ENCODE peak calls at places on chromosomes 16 and 17, in four cellular contexts. I is A549, Y is IMR-90, A is K562. E is an unnamed sample.

GRCh38 chr17:16938031-16938430 is 33.9 kb downstream of the TNFRSF13B start:
- DNase-seq in I (no peak), Y (no peak), A (no peak), E (no peak)

GRCh38 chr17:36978810-36979584 is 30.2 kb downstream of the AATF start:
- DNase-seq in I (no peak), Y (no peak), A (no peak), E (no peak)

GRCh38 chr17:33080091-33080490 is 88.4 kb downstream of the SPACA3 start:
- DNase-seq in I (no peak), Y (no peak), A (no peak), E (no peak)

GRCh38 chr17:4161179-4161559 is 18.2 kb downstream of the CYB5D2 start:
- DNase-seq in I (peak), Y (peak), A (peak), E (no peak)

GRCh38 chr17:73393381-73393780 is 81.6 kb upstream of the CDC42EP4 start:
- DNase-seq in I (no peak), Y (no peak), A (no peak), E (no peak)

GRCh38 chr17:47810200-47810821 is 11.3 kb downstream of the OSBPL7 start:
- DNase-seq in I (peak), Y (peak), A (peak), E (no peak)

GRCh38 chr17:2396568-2397246 is 4.2 kb downstream of the MNT start:
- DNase-seq in I (peak), Y (peak), A (peak), E (peak)

GRCh38 chr17:76932402-76933333 is 64.5 kb downstream of the MGAT5B start:
- DNase-seq in I (no peak), Y (no peak), A (no peak), E (no peak)

GRCh38 chr17:28338056-28338768 is 2.7 kb downstream of the TNFAIP1 start:
- DNase-seq in I (no peak), Y (peak), A (no peak), E (no peak)

GRCh38 chr17:21842332-21843317 is 150.3 kb downstream of the KCNJ18 start:
- DNase-seq in I (no peak), Y (no peak), A (no peak), E (no peak)

GRCh38 chr16:71263581-71263980 is 25.6 kb downstream of the CMTR2 start:
- DNase-seq in I (no peak), Y (no peak), A (no peak), E (no peak)

GRCh38 chr17:70552230-70552981 is 383.1 kb downstream of the KCNJ2 start:
- DNase-seq in I (peak), Y (peak), A (peak), E (peak)

GRCh38 chr17:72351365-72351764 is 230.5 kb downstream of the SOX9 start:
- DNase-seq in I (no peak), Y (no peak), A (no peak), E (no peak)

GRCh38 chr17:75031972-75032895 is 14.5 kb downstream of the ATP5PD start:
- DNase-seq in I (peak), Y (peak), A (peak), E (no peak)

GRCh38 chr17:60601443-60602384 is 1.7 kb downstream of the PPM1D start:
- DNase-seq in I (peak), Y (peak), A (peak), E (peak)

GRCh38 chr17:61469949-61470348 is 17.7 kb downstream of the TBX4 start:
- DNase-seq in I (no peak), Y (no peak), A (no peak), E (no peak)

GRCh38 chr16:6091021-6091420 is 993.4 kb upstream of the EEF2KMT start:
- DNase-seq in I (no peak), Y (no peak), A (no peak), E (no peak)

GRCh38 chr16:84220851-84221250 is 19.0 kb downstream of the KCNG4 start:
- DNase-seq in I (no peak), Y (peak), A (no peak), E (no peak)

GRCh38 chr17:70375406-70375805 is 206.1 kb downstream of the KCNJ2 start:
- DNase-seq in I (no peak), Y (no peak), A (no peak), E (no peak)

GRCh38 chr17:78879679-78880186 is 23.3 kb downstream of the CEP295NL start:
- DNase-seq in I (no peak), Y (peak), A (peak), E (no peak)

GRCh38 chr16:9992441-9992840 is 189.8 kb downstream of the GRIN2A start:
- DNase-seq in I (no peak), Y (no peak), A (no peak), E (no peak)

GRCh38 chr17:80649672-80650338 is 105.2 kb downstream of the RPTOR start:
- DNase-seq in I (peak), Y (peak), A (peak), E (no peak)

GRCh38 chr17:66423436-66423922 is 121.1 kb downstream of the PRKCA start:
- DNase-seq in I (no peak), Y (no peak), A (no peak), E (no peak)

GRCh38 chr16:49459953-49460735 is 86.5 kb downstream of the C16orf78 start:
- DNase-seq in I (no peak), Y (no peak), A (no peak), E (no peak)

GRCh38 chr16:4200000-4200780 is 41.7 kb downstream of the SRL start:
- DNase-seq in I (peak), Y (peak), A (peak), E (no peak)

GRCh38 chr17:17808706-17809432 is 27.9 kb downstream of the SREBF1 start:
- DNase-seq in I (peak), Y (peak), A (no peak), E (no peak)

GRCh38 chr16:67326472-67327309 is at the start of the genes KCTD19 and LRRC36:
- DNase-seq in I (peak), Y (no peak), A (peak), E (no peak)
- TF ChIP-seq ELK1 in I (no peak), Y (no peak), A (no peak), E (no peak)

GRCh38 chr16:1961651-1962067 is 2.3 kb downstream of the NDUFB10 start:
- DNase-seq in I (peak), Y (no peak), A (no peak), E (no peak)
- TF ChIP-seq ELK1 in I (no peak), Y (no peak), A (no peak), E (no peak)

GRCh38 chr17:65292430-65292829 is 155.3 kb downstream of the RGS9 start:
- DNase-seq in I (no peak), Y (no peak), A (no peak), E (no peak)
- TF ChIP-seq ELK1 in I (no peak), Y (no peak), A (no peak), E (no peak)

GRCh38 chr17:49224198-49224996 is 6.2 kb downstream of the PHOSPHO1 start:
- DNase-seq in I (no peak), Y (no peak), A (no peak), E (no peak)

GRCh38 chr17:49224997-49225337 is 5.6 kb downstream of the PHOSPHO1 start:
- DNase-seq in I (no peak), Y (no peak), A (no peak), E (no peak)

GRCh38 chr17:49227436-49228261 is 2.9 kb downstream of the PHOSPHO1 start:
- DNase-seq in I (peak), Y (peak), A (peak), E (no peak)

GRCh38 chr17:49226771-49227435 is 3.7 kb downstream of the PHOSPHO1 start:
- DNase-seq in I (no peak), Y (no peak), A (no peak), E (no peak)

GRCh38 chr17:49225554-49226236 is 4.9 kb downstream of the PHOSPHO1 start:
- DNase-seq in I (no peak), Y (no peak), A (no peak), E (no peak)
- TF ChIP-seq ELK1 in I (no peak), Y (no peak), A (no peak), E (no peak)

DNA sequence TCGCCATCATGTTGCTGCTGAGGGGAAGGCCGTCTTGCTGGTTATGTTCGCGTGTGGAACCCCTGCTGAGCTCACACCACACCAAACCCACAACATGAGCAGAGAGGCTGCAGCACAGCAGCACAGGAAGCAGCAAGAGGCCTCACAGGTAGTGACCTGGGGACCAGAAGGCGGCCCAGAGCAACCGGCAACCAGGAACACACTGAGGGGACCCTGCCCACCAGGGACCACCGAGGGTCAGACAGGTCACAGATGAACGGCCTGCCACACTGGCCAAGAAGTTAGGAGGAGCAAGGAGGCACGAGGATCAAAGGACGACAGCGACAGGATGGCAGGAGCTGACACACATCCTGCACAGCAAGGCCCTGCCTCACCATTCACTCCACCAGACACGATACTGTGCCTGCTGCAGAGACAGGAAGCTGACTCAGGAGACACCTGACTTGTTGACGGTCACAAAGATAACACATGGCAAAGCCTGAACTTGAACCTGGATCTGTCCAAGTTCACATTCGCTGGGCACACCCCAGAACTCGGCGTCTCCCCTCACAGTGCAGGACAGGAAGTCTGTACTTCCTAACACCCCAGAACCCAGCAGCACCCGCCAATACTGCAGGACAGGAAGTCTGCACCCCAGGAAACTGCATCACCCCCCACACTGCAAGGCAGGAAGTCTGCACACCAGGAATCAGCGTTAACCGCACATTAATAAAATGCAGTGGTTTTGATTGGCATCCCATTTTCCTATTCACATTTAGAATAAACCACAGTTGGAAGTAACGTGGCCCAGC is 98.5 kb downstream of the ZNF778 start:
- DNase-seq in I (peak), Y (peak), A (peak), E (peak)
- TF ChIP-seq ELK1 in I (no peak), Y (no peak), A (no peak), E (no peak)

GRCh38 chr17:67733371-67733770 is 15.6 kb downstream of the NOL11 start:
- DNase-seq in I (no peak), Y (no peak), A (no peak), E (no peak)
- TF ChIP-seq ELK1 in I (no peak), Y (no peak), A (no peak), E (no peak)

DNA sequence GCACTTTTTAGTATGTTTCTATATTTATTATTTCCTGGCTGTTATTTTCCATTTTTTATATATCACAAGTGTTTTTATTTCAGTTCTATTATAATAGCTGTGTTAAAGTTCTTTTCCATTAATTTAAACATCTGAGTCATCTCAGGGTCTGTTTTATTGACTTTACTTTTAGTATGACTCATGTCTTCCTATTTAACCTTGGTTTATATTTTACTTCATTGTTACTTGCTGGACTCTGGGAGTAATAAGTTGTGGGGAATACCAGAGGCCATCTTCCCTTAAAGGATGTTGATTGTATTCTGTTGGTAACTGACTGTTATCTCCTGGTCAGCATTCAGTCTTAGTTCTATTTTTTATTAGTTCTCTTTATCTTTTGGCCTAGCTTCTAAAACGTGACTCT is 1508.2 kb downstream of the CDH11 start:
- DNase-seq in I (peak), Y (peak), A (no peak), E (no peak)
- TF ChIP-seq ELK1 in I (no peak), Y (no peak), A (no peak), E (no peak)

DNA sequence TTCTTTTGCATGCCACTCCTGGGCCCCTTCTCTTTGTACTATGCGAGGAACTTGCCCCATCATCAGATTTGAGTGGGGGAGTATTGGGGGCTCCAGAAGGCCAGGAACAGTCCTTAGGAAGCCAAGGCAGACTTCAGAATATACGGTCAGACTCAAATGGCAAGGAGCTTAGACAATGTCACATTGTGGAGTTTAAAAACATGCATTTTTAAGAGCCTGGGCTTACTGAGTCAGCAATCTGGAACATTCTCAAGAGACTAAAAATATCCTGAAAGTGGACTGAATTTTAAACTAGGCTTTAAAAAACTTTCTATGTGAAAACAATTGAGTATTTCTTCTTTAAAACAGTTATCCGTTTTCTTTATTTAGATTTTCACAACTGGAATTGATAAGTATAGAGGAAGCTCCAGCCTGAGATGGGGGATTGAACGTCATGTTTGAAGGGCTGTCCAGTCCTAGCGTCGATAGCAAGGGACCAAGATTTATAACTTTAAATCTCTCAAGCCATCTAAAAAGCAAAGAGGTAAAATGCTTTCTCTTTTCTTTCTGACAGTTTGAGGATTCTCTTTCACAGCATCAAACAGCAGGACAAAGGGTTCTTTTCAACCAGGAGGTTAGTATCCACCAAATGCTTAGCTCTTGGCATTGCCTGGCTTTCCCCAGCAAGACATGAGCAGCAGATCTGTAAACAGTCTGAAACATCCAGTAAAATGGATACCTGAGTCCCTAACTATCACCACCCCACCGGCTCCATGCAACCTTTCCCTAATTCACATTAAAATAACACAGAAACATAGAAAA is 45.8 kb upstream of the CDRT4 start:
- DNase-seq in I (no peak), Y (peak), A (no peak), E (no peak)
- TF ChIP-seq ELK1 in I (no peak), Y (no peak), A (no peak), E (no peak)

GRCh38 chr16:23397464-23397863 is 55.5 kb downstream of the COG7 start:
- DNase-seq in I (no peak), Y (no peak), A (no peak), E (no peak)

GRCh38 chr16:23401142-23401541 is 51.8 kb downstream of the COG7 start:
- DNase-seq in I (no peak), Y (no peak), A (no peak), E (no peak)

GRCh38 chr16:23402100-23402499 is 50.9 kb downstream of the COG7 start:
- DNase-seq in I (no peak), Y (no peak), A (no peak), E (no peak)

GRCh38 chr16:23398987-23399805 is 53.8 kb downstream of the COG7 start:
- DNase-seq in I (no peak), Y (no peak), A (no peak), E (no peak)

GRCh38 chr16:23400387-23400930 is 52.5 kb downstream of the COG7 start:
- DNase-seq in I (no peak), Y (no peak), A (no peak), E (no peak)
- TF ChIP-seq ELK1 in I (no peak), Y (no peak), A (no peak), E (no peak)

GRCh38 chr17:62998665-62999393 is 32.8 kb downstream of the TANC2 start:
- DNase-seq in I (peak), Y (no peak), A (no peak), E (no peak)

GRCh38 chr17:62996221-62996620 is 30.2 kb downstream of the TANC2 start:
- DNase-seq in I (no peak), Y (no peak), A (no peak), E (no peak)

GRCh38 chr17:63002625-63003024 is 36.6 kb downstream of the TANC2 start:
- DNase-seq in I (no peak), Y (no peak), A (no peak), E (no peak)

GRCh38 chr17:63001689-63002394 is 35.8 kb downstream of the TANC2 start:
- DNase-seq in I (no peak), Y (no peak), A (no peak), E (no peak)
- TF ChIP-seq ELK1 in I (no peak), Y (no peak), A (no peak), E (no peak)